ENCODE peak calls at places on chromosomes 12 and 14, in ten cellular contexts. R, M, S, D, Q, L, P, J, U and A are unnamed samples.

GRCh38 chr14:74243051-74243450 is 3.8 kb downstream of the VSX2 start:
- DNase-seq in Q (no peak), M (no peak), R (no peak), J (no peak), U (no peak), S (no peak), L (no peak), D (no peak), P (no peak), A (no peak)

GRCh38 chr14:100842799-100843198 is 16.9 kb downstream of the MEG3 start:
- DNase-seq in M (peak), U (peak), L (no peak), P (no peak), Q (no peak), J (no peak), S (no peak), D (peak), R (peak), A (peak)

GRCh38 chr12:92290881-92291280 is 145.2 kb upstream of the BTG1 start:
- DNase-seq in M (peak), J (no peak), U (no peak), L (no peak), Q (no peak), R (no peak), D (peak), P (no peak), S (no peak), A (no peak)

GRCh38 chr12:1797011-1797901 is 23.1 kb upstream of the LRTM2 start:
- DNase-seq in J (peak), U (no peak), S (no peak), Q (peak), L (peak), R (no peak), M (no peak), P (peak), D (no peak), A (no peak)

GRCh38 chr14:34750670-34751069 is 36.3 kb upstream of the CFL2 start:
- DNase-seq in S (no peak), M (peak), J (no peak), L (no peak), Q (no peak), D (peak), U (no peak), P (no peak), R (peak), A (peak)

GRCh38 chr14:22579218-22579617 is 9.8 kb downstream of the DAD1 start:
- DNase-seq in Q (no peak), M (no peak), D (no peak), L (no peak), U (no peak), J (no peak), P (no peak), S (no peak), R (no peak), A (no peak)

GRCh38 chr12:101823891-101824290 is 6.9 kb downstream of the GNPTAB start:
- DNase-seq in S (peak), U (no peak), D (peak), R (peak), P (peak), M (no peak), Q (peak), J (no peak), L (peak), A (peak)

GRCh38 chr14:64708148-64709004 is 4.2 kb downstream of the PLEKHG3 start:
- DNase-seq in U (no peak), M (no peak), P (peak), S (no peak), R (peak), Q (peak), J (peak), L (peak), D (peak), A (peak)

GRCh38 chr12:130916251-130916911 is 37.3 kb upstream of the ADGRD1 start:
- DNase-seq in R (no peak), J (peak), U (no peak), M (no peak), Q (no peak), L (no peak), P (peak), D (peak), S (peak), A (peak)

GRCh38 chr12:46406352-46407027 is 33.9 kb upstream of the SLC38A2 start:
- DNase-seq in L (no peak), Q (no peak), U (no peak), D (no peak), M (no peak), S (no peak), J (no peak), P (no peak), R (no peak), A (no peak)

GRCh38 chr14:23483216-23483854 is 13.8 kb downstream of the NGDN start:
- DNase-seq in P (peak), Q (no peak), J (no peak), D (no peak), R (peak), L (no peak), M (no peak), U (peak), S (peak), A (no peak)

GRCh38 chr14:49550284-49551184 is 35.6 kb downstream of the RPS29 start:
- DNase-seq in P (no peak), L (no peak), U (no peak), R (no peak), J (no peak), S (no peak), M (peak), Q (no peak), D (peak), A (no peak)

GRCh38 chr12:22100952-22101748 is 55.1 kb downstream of the CMAS start:
- DNase-seq in D (peak), L (no peak), S (peak), U (no peak), M (peak), Q (no peak), R (no peak), J (no peak), P (peak), A (peak)

GRCh38 chr12:122459211-122459610 is 36.7 kb upstream of the CLIP1 start:
- DNase-seq in S (no peak), U (no peak), M (no peak), P (no peak), J (peak), L (no peak), R (no peak), Q (no peak), D (no peak), A (no peak)

GRCh38 chr12:120739031-120739762 is 13.6 kb downstream of the ACADS start:
- DNase-seq in R (no peak), J (no peak), L (no peak), P (no peak), S (no peak), U (no peak), Q (no peak), M (no peak), D (no peak), A (no peak)

GRCh38 chr14:22291406-22291805 is 297.6 kb downstream of the DAD1 start:
- DNase-seq in J (no peak), U (no peak), D (peak), M (peak), S (no peak), L (no peak), P (no peak), R (no peak), Q (no peak), A (peak)

GRCh38 chr12:46233418-46233817 is 35.4 kb downstream of the SLC38A1 start:
- DNase-seq in M (no peak), Q (no peak), S (no peak), P (no peak), L (no peak), R (no peak), D (no peak), J (no peak), U (no peak), A (no peak)

GRCh38 chr14:102917469-102918211 is 4.8 kb upstream of the AMN start:
- DNase-seq in L (peak), P (peak), U (no peak), R (peak), Q (no peak), S (peak), D (no peak), J (no peak), M (no peak), A (no peak)

GRCh38 chr12:45615268-45615667 is 114.2 kb upstream of the ARID2 start:
- DNase-seq in M (peak), Q (no peak), S (no peak), D (peak), U (no peak), P (no peak), L (no peak), R (no peak), J (no peak), A (peak)

GRCh38 chr12:15152864-15153263 is 68.4 kb downstream of the RERG start:
- DNase-seq in S (no peak), L (no peak), J (no peak), D (peak), U (no peak), R (no peak), M (no peak), Q (no peak), P (no peak), A (peak)

GRCh38 chr12:3119745-3120660 is 42.8 kb downstream of the TSPAN9 start:
- DNase-seq in L (no peak), Q (no peak), U (no peak), M (peak), D (peak), J (peak), S (peak), P (no peak), R (no peak), A (no peak)

GRCh38 chr12:56804169-56804568 is 41.0 kb downstream of the HSD17B6 start:
- DNase-seq in Q (no peak), J (no peak), U (no peak), D (no peak), S (no peak), L (no peak), P (no peak), M (no peak), R (no peak), A (no peak)

GRCh38 chr14:74712499-74713394 is at the start of the genes AREL1 and FCF1:
- DNase-seq in S (no peak), Q (peak), D (peak), M (peak), L (peak), P (peak), J (peak), R (peak), U (no peak), A (peak)

GRCh38 chr12:62332598-62332997 is 72.4 kb downstream of the USP15 start:
- DNase-seq in L (no peak), S (no peak), Q (no peak), M (peak), J (no peak), D (peak), P (no peak), U (no peak), R (no peak), A (peak)

GRCh38 chr12:50103767-50104321 is at the start of gene GPD1:
- DNase-seq in P (peak), M (no peak), U (peak), S (peak), Q (peak), J (peak), D (peak), L (no peak), R (peak), A (peak)

GRCh38 chr12:22046090-22046967 is at the start of gene CMAS:
- DNase-seq in L (peak), R (peak), J (peak), S (peak), P (peak), D (peak), U (peak), M (peak), Q (peak), A (peak)

GRCh38 chr14:30191639-30192279 is 264.1 kb upstream of the PRKD1 start:
- DNase-seq in L (no peak), S (no peak), D (no peak), P (no peak), U (no peak), R (no peak), Q (no peak), M (no peak), J (no peak), A (no peak)

GRCh38 chr14:95651028-95651427 is 35.2 kb upstream of the TCL1B start:
- DNase-seq in U (no peak), R (no peak), J (no peak), D (no peak), L (no peak), S (no peak), Q (no peak), M (no peak), P (no peak), A (no peak)

GRCh38 chr12:2283910-2284309 is 231.1 kb downstream of the CACNA1C start:
- DNase-seq in U (no peak), Q (no peak), S (peak), P (no peak), L (no peak), J (peak), M (no peak), R (no peak), D (no peak), A (no peak)

GRCh38 chr12:63264629-63265028 is 113.6 kb upstream of the AVPR1A start:
- DNase-seq in U (no peak), D (no peak), L (no peak), S (no peak), M (no peak), J (no peak), P (no peak), Q (no peak), R (no peak), A (no peak)

GRCh38 chr14:60002819-60003492 is 83.0 kb downstream of the LRRC9 start:
- DNase-seq in P (no peak), D (no peak), Q (no peak), S (peak), J (no peak), M (no peak), R (no peak), U (no peak), L (no peak), A (no peak)

GRCh38 chr12:8697476-8698131 is at the start of gene RIMKLB:
- DNase-seq in U (peak), J (peak), S (peak), D (peak), L (peak), M (peak), R (peak), P (peak), Q (peak), A (peak)

GRCh38 chr14:20555845-20556244 is 5.0 kb downstream of the RNASE9 start:
- DNase-seq in U (no peak), J (no peak), M (no peak), Q (no peak), R (no peak), D (no peak), L (no peak), P (no peak), S (no peak), A (no peak)

GRCh38 chr12:84694111-84694510 is 218.5 kb downstream of the SLC6A15 start:
- DNase-seq in P (no peak), J (no peak), Q (no peak), M (no peak), L (no peak), D (no peak), S (peak), R (no peak), U (no peak), A (no peak)

GRCh38 chr14:90676859-90677258 is 139.4 kb downstream of the TTC7B start:
- DNase-seq in U (no peak), Q (no peak), R (no peak), P (no peak), L (no peak), D (peak), S (no peak), J (no peak), M (no peak), A (no peak)

GRCh38 chr12:29702222-29702621 is 81.5 kb downstream of the TMTC1 start:
- DNase-seq in D (no peak), M (no peak), J (no peak), S (peak), Q (no peak), U (no peak), P (no peak), L (no peak), R (no peak), A (no peak)

GRCh38 chr14:94176808-94177207 is 2.7 kb downstream of the PPP4R4 start:
- DNase-seq in Q (no peak), J (no peak), P (no peak), M (no peak), S (no peak), L (no peak), R (no peak), U (no peak), D (peak), A (no peak)